ENCODE peak calls at places on chromosomes 3 and 15, in nine cellular contexts. D, M, W, B, H, O, C, A and V are unnamed samples.

GRCh38 chr3:160720123-160720746 is 35.8 kb upstream of the PPM1L start:
- DNase-seq in D (no peak), M (no peak), W (peak), B (no peak), H (no peak), O (no peak), C (no peak), A (no peak), V (no peak)

GRCh38 chr3:35651888-35652287 is 12.6 kb downstream of the ARPP21 start:
- DNase-seq in D (peak), M (no peak), W (no peak), B (peak), H (no peak), O (no peak), C (no peak), A (no peak), V (no peak)

GRCh38 chr3:187677604-187678003 is 7.4 kb upstream of the SST start:
- DNase-seq in D (peak), M (no peak), W (no peak), B (peak), H (no peak), O (no peak), C (peak), A (no peak), V (no peak)

GRCh38 chr3:8529738-8530525 is 28.3 kb downstream of the LMCD1 start:
- DNase-seq in D (peak), M (no peak), W (no peak), B (peak), H (no peak), O (no peak), C (no peak), A (no peak), V (no peak)

GRCh38 chr3:44648564-44649229 is at the start of gene ZNF35:
- DNase-seq in D (peak), M (peak), W (peak), B (peak), H (peak), O (peak), C (peak), A (peak), V (peak)

GRCh38 chr3:25335429-25335828 is 92.6 kb upstream of the RARB start:
- DNase-seq in D (no peak), M (no peak), W (no peak), B (no peak), H (no peak), O (no peak), C (no peak), A (no peak), V (no peak)

GRCh38 chr3:8503871-8504610 is 2.4 kb downstream of the LMCD1 start:
- DNase-seq in D (peak), M (no peak), W (no peak), B (no peak), H (no peak), O (no peak), C (no peak), A (no peak), V (no peak)

GRCh38 chr15:63396546-63396939 is 14.9 kb upstream of the CA12 start:
- DNase-seq in D (no peak), M (no peak), W (peak), B (no peak), H (no peak), O (peak), C (no peak), A (no peak), V (no peak)

GRCh38 chr3:64345351-64345750 is 120.1 kb upstream of the PRICKLE2 start:
- DNase-seq in D (peak), M (no peak), W (peak), B (peak), H (no peak), O (peak), C (no peak), A (no peak), V (peak)

GRCh38 chr3:35946121-35946856 is 307.0 kb downstream of the ARPP21 start:
- DNase-seq in D (peak), M (no peak), W (no peak), B (no peak), H (no peak), O (no peak), C (no peak), A (no peak), V (no peak)

GRCh38 chr3:51940648-51941421 is 869 bp downstream of the RRP9 start:
- DNase-seq in D (peak), M (no peak), W (no peak), B (no peak), H (peak), O (no peak), C (no peak), A (peak), V (no peak)

GRCh38 chr3:166444336-166444735 is 607.1 kb upstream of the BCHE start:
- DNase-seq in D (peak), M (no peak), W (no peak), B (no peak), H (peak), O (no peak), C (no peak), A (no peak), V (no peak)

GRCh38 chr15:96125681-96126080 is 204.8 kb upstream of the NR2F2 start:
- DNase-seq in D (peak), M (no peak), W (no peak), B (peak), H (no peak), O (no peak), C (no peak), A (no peak), V (no peak)

GRCh38 chr15:34365073-34365825 is 1.7 kb downstream of the LPCAT4 start:
- DNase-seq in D (no peak), M (no peak), W (no peak), B (peak), H (no peak), O (no peak), C (no peak), A (no peak), V (no peak)

GRCh38 chr3:198061119-198062067 is 101.4 kb downstream of the LMLN start:
- DNase-seq in D (no peak), M (no peak), W (no peak), B (no peak), H (no peak), O (no peak), C (no peak), A (no peak), V (no peak)

GRCh38 chr3:197542741-197543454 is 12.9 kb downstream of the BDH1 start:
- DNase-seq in D (no peak), M (no peak), W (no peak), B (no peak), H (no peak), O (no peak), C (no peak), A (no peak), V (no peak)

DNA sequence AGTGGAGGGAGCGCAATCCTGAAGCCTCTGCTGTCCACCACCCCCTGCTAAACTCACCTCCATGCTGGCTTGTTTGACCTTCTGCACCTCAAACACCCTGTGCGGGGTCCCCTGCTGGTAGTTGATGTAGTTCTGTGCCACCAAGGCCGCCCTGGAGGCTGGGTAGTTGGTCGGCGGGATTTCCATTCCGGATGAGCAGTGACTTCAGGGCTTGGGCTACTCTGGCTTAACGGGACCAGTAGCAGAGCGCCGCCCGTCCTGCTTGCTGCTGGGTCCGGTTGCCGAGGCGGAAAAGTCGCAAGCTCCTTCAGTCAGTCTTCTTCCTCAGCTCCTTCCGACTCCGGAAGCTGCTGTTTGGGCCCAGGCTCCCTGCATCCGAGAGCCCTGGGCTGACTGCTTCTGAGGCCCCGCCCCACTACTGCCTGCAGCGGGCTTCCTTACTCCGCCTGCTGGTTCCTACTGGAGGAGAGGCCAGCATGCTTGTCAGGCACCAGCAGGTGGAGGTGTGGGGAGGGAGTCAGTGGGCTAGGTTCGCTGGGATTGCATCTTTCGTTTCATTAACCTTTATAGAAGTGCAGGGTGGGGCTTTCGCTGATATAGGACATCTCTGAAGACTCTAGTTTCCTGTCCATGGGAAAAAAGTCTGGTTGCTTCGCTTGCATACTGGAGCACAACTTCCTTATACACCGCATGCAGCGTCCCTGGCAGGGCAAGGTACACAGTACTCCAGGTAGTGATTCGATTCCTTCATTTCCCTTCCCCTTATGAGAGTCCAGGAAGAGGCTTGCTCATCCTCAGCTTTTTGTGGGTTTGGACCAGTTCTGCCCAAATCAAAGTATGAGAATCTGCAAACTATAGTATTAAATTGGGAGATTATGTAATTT is at the start of gene LXN:
- DNase-seq in D (peak), M (peak), W (peak), B (peak), H (peak), O (peak), C (peak), A (peak), V (no peak)
- TF ChIP-seq CTCF in D (peak), M (peak), W (peak), B (peak), H (peak), O (peak), C (peak), A (peak), V (peak)

DNA sequence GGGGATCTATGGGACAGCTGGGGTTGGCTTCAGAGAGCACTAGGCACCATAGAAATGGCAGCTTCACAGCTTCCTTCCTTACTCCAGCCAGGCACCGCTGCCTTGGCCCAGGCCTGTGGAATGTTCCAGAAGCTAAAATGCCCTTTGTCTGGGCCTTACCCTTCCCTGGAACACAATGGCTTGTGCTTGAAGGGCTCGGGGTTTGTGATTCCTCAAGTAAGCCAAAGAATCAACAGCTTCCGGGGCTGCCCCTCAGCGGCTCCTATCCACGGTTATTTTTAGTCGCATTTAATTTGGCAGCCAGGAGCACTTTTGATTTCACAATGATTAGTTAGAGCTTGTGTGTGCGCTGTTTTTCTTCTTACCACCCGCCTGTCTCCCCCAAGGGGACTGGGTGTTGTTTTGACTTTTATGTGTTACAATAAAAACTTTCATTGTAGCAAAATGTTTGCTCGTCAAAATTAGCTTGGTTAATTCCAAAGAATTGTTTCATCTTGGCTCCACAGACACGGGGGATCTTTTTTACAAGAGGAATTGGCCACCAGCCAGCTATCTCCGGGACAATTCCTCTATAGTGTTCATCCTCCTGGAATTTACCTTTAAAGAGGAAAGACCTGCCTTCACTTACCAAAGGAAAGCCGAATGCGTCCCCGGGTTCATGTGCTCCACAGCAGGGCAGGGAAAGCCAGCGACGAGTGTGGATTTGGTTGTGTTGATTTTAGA is 73.8 kb downstream of the TLE3 start:
- DNase-seq in D (peak), M (peak), W (peak), B (peak), H (peak), O (peak), C (no peak), A (peak), V (peak)
- H3K4me3 ChIP-seq in D (no peak), M (no peak), W (no peak), B (no peak), H (no peak), O (no peak), C (no peak), A (no peak), V (no peak)

GRCh38 chr3:134143828-134144390 is 106.8 kb downstream of the RYK start:
- DNase-seq in D (no peak), M (no peak), W (no peak), B (no peak), H (no peak), O (no peak), C (no peak), A (no peak), V (no peak)

GRCh38 chr3:134144694-134145093 is 106.0 kb downstream of the RYK start:
- DNase-seq in D (no peak), M (no peak), W (no peak), B (no peak), H (no peak), O (no peak), C (no peak), A (no peak), V (no peak)

GRCh38 chr3:134147411-134147810 is 103.2 kb downstream of the RYK start:
- DNase-seq in D (no peak), M (no peak), W (no peak), B (no peak), H (no peak), O (no peak), C (no peak), A (no peak), V (no peak)

GRCh38 chr3:134148534-134148933 is 102.1 kb downstream of the RYK start:
- DNase-seq in D (peak), M (no peak), W (no peak), B (peak), H (no peak), O (no peak), C (no peak), A (no peak), V (no peak)

GRCh38 chr3:134145183-134145582 is 105.5 kb downstream of the RYK start:
- DNase-seq in D (no peak), M (no peak), W (no peak), B (no peak), H (no peak), O (no peak), C (no peak), A (no peak), V (no peak)
- TF ChIP-seq CTCF in D (no peak), M (no peak), W (no peak), B (no peak), H (no peak), O (no peak), C (peak), A (no peak), V (no peak)

DNA sequence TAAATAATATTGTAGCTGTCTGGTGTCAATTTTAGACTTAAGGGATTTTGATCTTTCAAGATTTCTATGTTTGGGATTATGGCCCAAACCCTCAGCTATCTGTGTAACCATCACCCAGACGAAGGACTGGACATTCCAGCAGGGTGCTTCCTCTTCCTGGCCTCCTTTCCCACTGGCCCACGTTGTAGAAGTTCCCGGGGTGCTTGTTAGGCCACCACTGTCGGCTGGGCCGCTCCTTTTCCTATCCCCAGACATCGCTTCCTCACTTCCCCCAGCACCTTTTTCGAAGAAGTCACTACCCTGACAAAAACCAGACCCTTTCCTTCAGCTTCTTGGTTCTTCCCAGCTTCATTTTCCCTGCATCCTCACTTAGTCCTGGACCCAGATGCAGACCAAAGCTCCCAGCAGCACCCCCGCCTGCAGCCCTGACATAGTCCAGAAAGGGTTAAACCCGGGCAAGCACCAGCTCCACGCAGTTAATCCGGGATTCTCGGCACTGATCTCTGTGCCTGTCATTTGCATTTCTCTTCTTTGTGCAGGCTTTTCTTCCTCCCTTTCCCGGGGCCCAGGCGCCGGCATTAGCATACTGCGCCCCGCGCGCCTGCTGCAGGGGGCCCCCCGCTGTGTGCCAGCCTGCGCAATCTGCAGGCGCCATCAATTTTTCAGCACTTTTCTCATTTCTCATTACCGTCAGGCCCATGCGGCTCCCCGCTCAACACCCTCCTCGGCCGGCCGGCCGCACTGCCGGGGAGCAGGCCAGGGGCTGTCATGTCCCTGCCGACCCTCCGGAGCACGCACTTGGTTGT is 90.6 kb downstream of the ZNF621 start:
- DNase-seq in D (no peak), M (no peak), W (no peak), B (no peak), H (no peak), O (no peak), C (no peak), A (no peak), V (no peak)
- H3K4me3 ChIP-seq in D (no peak), M (peak), W (no peak), B (peak), H (no peak), O (no peak), C (no peak), A (no peak), V (no peak)

DNA sequence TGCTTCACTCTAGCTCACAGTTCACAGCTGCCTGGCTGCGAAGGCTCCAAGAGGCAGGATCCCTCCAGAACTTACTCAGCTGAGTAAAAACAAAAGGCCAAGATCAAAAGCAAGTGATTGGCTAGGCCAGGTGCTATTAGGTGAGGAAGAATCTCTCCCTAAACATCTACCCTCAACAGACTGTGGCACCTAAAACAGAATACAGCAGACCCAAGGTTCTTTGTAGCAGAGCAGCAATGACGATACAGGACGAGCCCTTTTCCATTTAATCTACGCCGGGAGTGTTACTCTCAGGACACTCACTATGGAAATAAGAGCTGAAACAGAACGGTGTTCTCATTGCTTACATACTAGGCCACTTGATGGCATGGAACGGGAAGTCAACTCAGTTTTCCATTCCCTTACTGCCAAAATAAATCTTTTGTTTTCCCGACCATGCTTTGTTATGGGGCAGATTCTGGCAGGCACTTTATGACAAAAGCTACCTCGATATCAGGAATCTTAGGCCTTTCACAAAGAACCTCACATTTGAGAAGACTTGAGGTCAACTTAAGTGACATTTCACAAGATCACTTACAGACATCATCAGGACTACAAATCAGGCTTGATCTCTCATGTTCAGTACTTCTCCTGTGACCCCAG is 830 bp downstream of the ICE2 start:
- DNase-seq in D (peak), M (no peak), W (no peak), B (peak), H (no peak), O (no peak), C (no peak), A (no peak), V (no peak)
- TF ChIP-seq CTCF in D (no peak), M (no peak), W (no peak), B (no peak), H (no peak), O (no peak), C (no peak), A (no peak), V (no peak)

DNA sequence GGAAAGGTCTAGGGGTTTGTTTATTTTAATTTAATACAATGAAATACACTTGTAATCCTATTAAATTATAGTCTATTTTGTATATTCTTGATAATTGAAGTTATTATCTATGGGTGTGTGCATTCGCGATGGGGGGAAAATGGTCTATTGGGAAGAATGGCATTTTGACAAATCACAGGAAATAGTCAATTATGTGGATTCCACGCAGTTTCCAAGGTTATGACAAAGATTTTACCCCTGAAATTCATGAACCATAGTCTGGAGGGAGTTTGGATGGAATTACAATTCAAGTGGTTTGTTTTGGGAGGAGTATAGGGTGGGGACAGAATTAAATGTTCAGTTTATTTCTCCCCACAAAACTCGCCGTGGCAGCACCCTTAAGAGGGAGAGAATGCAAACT is 66.5 kb downstream of the RBMS3 start:
- DNase-seq in D (no peak), M (no peak), W (no peak), B (no peak), H (no peak), O (no peak), C (no peak), A (no peak), V (no peak)
- H3K4me3 ChIP-seq in D (no peak), M (no peak), W (no peak), B (no peak), H (no peak), O (no peak), C (no peak), A (no peak), V (no peak)

DNA sequence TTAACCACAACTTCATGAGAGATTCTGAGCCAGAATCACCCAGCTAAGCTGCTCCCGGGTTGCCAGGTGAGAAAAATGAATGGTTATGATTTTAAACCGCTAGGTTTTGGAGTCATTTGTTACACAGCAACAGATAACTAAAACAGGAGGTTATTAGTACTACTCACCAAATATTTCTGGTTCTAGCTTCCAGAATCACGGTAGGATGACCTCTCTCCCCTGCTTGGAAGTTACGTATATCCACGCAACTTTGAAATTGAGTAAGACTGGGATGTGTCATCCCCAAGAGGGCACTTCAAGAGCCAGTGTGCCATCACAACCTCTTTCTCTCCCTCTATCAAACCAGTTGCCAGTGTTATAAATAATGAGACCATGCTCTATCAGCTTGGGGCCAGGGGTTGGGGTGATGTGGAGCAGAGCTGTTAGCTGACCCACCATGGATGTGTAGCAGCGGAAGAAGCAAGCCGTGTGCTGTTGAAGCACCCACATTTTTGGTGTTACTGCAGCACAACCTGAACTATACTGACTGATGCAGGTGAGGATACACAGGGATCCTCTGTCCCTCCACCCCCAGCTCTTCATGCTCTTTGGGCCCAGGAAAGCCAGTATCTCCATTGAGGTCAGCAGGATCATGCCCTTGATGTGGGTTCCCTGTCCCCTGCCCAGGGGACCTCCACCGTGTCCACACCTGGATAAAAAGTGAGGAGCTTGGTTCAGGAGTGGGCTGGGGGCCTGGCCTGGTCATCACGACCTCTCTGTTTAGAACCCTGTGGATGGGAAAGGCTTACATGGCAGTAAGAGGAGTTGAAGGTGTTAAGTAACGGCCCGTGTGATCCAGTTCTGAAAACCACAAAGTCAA is 19.4 kb upstream of the ALDH1A3 start:
- DNase-seq in D (peak), M (no peak), W (no peak), B (no peak), H (no peak), O (no peak), C (no peak), A (no peak), V (no peak)
- TF ChIP-seq CTCF in D (no peak), M (no peak), W (no peak), B (no peak), H (no peak), O (no peak), C (no peak), A (no peak), V (no peak)